ENCODE peak calls at places on chromosomes 16 and 17, in eight cellular contexts. H, L, J, Q, O, F, C and B are unnamed samples.

GRCh38 chr16:25219070-25219737 is 2.5 kb downstream of the AQP8 start:
- DNase-seq in O (no peak), L (no peak), J (no peak), C (peak), Q (no peak), H (no peak), F (no peak), B (no peak)

GRCh38 chr16:6146874-6147425 is 1049.4 kb upstream of the EEF2KMT start:
- DNase-seq in C (no peak), O (no peak), F (no peak), H (no peak), L (no peak), J (no peak), Q (no peak), B (no peak)

GRCh38 chr17:19945009-19945650 is 32.5 kb downstream of the AKAP10 start:
- DNase-seq in F (no peak), Q (no peak), O (no peak), C (no peak), H (no peak), L (no peak), J (no peak), B (no peak)

GRCh38 chr17:67390646-67391480 is 13.8 kb downstream of the PITPNC1 start:
- DNase-seq in O (peak), H (peak), L (peak), C (peak), Q (no peak), F (peak), J (peak), B (peak)

GRCh38 chr17:14575349-14575966 is 274.6 kb downstream of the HS3ST3B1 start:
- DNase-seq in F (peak), J (no peak), C (no peak), H (peak), O (no peak), L (no peak), Q (no peak), B (no peak)

GRCh38 chr17:51951737-51952136 is 206.8 kb downstream of the CA10 start:
- DNase-seq in O (no peak), L (no peak), F (no peak), C (no peak), J (no peak), H (no peak), Q (no peak), B (no peak)

GRCh38 chr16:71645450-71645849 is 19.5 kb downstream of the MARVELD3 start:
- DNase-seq in C (peak), Q (peak), O (peak), J (peak), H (peak), L (no peak), F (no peak), B (no peak)

GRCh38 chr17:38539386-38539785 is 66.4 kb downstream of the SRCIN1 start:
- DNase-seq in J (no peak), H (no peak), Q (no peak), L (no peak), O (no peak), C (no peak), F (no peak), B (no peak)

GRCh38 chr17:4899341-4900230 is at the start of gene C17orf107:
- DNase-seq in C (peak), O (peak), H (peak), Q (peak), J (peak), L (peak), F (peak), B (peak)

GRCh38 chr16:23520500-23520899 is 10.2 kb upstream of the GGA2 start:
- DNase-seq in H (no peak), J (no peak), O (no peak), F (no peak), C (no peak), L (no peak), Q (no peak), B (no peak)

GRCh38 chr17:78568494-78569115 is 8.6 kb downstream of the DNAH17 start:
- DNase-seq in F (no peak), Q (no peak), H (peak), O (no peak), J (peak), L (no peak), C (no peak), B (no peak)

GRCh38 chr16:23552171-23552570 is 5.0 kb downstream of the EARS2 start:
- DNase-seq in O (no peak), J (no peak), C (no peak), F (no peak), Q (no peak), L (no peak), H (no peak), B (no peak)

GRCh38 chr16:2977440-2977839 is 2.8 kb downstream of the PKMYT1 start:
- DNase-seq in H (no peak), C (peak), Q (no peak), O (no peak), J (no peak), F (no peak), L (no peak), B (no peak)

GRCh38 chr16:86198201-86199118 is 299.5 kb downstream of the IRF8 start:
- DNase-seq in L (no peak), Q (no peak), J (peak), H (no peak), C (no peak), F (no peak), O (no peak), B (peak)

GRCh38 chr16:86199182-86199581 is 300.2 kb downstream of the IRF8 start:
- DNase-seq in C (no peak), Q (no peak), J (peak), O (no peak), H (peak), L (no peak), F (no peak), B (no peak)

GRCh38 chr16:86193528-86194193 is 294.7 kb downstream of the IRF8 start:
- DNase-seq in O (no peak), L (no peak), F (no peak), J (no peak), H (no peak), Q (no peak), C (no peak), B (no peak)

GRCh38 chr16:86195863-86196630 is 297.1 kb downstream of the IRF8 start:
- DNase-seq in C (no peak), O (no peak), H (no peak), Q (no peak), J (peak), L (no peak), F (no peak), B (peak)

GRCh38 chr16:86196687-86197391 is 297.9 kb downstream of the IRF8 start:
- DNase-seq in Q (no peak), F (no peak), L (no peak), J (no peak), C (no peak), O (no peak), H (no peak), B (no peak)
- TF ChIP-seq CTCF in Q (no peak), F (no peak), L (no peak), J (no peak), C (no peak), O (no peak), H (no peak), B (no peak)

DNA sequence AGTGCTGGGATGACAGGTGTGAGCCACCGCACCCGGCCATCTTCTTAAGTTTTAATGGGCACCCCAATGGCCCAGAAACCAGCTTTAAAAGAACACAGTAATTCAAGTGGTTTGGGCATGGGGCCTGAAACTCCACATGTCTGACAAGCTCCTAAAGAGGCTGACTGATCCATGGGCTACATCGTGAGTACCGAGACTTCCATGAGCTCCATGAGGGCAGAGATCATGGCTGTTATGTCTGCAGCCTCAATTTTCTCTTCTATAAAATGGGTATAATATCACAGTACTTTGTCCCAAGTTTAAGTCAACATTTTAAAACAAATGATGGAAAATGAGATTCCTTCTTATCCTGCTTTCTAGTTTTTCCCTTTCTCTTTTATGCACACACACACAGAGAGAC is 397.6 kb upstream of the MAF start:
- DNase-seq in J (no peak), H (no peak), O (no peak), Q (no peak), F (no peak), C (no peak), L (no peak), B (no peak)
- TF ChIP-seq CTCF in J (no peak), H (no peak), O (no peak), Q (no peak), F (no peak), C (no peak), L (no peak), B (no peak)

GRCh38 chr17:39923836-39924690 is 3.3 kb downstream of the ORMDL3 start:
- DNase-seq in J (peak), H (no peak), L (no peak), C (no peak), F (no peak), O (no peak), Q (no peak), B (peak)
- TF ChIP-seq CTCF in J (peak), H (no peak), L (no peak), C (no peak), F (no peak), O (no peak), Q (no peak), B (no peak)

DNA sequence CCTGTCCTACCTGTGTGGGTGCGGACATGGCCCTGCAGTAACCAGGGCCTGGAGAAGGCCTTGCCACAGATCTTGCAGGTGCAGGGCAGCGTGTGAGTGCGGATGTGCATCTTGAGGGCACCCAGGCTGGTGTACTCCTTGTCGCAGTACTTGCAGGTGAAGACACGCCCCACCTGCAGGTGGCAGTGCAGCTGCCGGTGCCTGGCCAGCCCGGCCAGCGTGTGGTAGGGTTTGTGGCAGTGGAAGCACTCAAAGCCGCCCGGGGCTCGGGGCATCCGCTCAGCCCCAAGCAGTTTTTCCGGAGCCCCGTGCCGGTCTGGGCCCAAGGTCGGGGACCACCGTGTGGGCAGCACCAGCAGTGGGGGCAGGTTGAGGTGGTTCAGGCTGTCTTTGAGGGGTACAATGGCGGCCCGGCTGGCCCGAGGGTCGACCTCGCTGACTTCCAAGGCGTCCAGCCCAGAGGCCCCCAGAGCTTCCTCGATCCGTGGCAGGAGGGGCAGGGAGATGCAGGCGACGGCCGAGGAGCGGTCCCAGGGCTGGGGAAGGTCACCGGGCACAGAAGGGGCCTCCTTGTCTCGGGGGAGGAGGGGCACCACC is 5.1 kb downstream of the SNAI3 start:
- DNase-seq in F (no peak), L (no peak), O (peak), H (no peak), Q (peak), C (peak), J (no peak), B (no peak)
- TF ChIP-seq CTCF in F (peak), L (no peak), O (peak), H (no peak), Q (peak), C (peak), J (peak), B (peak)

DNA sequence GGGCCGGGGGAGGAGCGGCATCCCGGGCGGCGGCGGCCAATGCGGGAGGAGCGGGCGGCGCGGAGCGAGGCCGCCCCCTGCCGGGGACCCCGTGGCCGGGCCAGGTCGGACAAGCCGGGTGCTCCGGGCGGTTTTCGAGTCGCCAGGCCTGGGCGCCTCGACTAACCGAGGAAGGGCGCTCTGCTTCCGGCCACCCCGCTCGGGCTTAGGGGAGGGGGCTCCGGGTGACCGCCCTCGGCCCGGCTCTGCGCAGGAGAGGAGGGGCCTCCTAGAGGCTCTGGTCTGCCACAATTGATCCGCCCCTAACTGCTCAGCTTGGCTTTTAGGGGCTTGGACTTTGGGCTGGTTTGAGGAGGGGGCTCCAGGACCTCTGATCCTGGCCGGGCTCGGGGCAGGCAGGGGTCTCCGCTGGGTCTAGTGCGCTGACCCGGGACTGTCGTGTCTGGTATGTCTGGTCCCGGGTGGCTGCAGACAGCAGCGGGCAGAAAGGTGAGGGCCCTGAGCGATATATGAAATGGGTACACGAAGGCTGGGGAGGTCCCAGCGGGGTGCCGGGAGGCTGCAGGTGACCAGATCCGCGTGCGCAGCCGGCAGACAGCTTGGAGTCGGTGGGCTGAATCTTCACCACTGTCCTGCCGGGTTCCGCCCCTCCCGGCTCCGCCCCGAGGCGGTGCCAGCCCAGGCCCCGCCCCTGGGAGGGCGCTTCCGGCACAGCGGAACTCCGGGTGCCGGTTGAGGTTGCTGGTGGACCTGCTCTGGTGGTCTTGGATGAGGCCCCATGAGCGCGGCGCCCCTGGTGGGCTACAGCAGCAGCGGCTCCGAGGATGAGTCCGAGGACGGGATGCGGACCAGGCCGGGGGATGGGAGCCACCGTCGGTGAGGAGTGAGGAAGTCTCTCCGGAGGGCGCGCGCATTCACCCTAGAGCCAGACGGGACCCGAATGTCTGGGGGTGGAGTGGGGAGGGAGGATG is at the start of gene USB1:
- DNase-seq in Q (peak), L (peak), C (peak), J (peak), O (peak), H (peak), F (peak), B (peak)
- TF ChIP-seq CTCF in Q (peak), L (peak), C (peak), J (peak), O (peak), H (peak), F (peak), B (peak)